ENCODE peak calls at places on chromosomes 2 and 18, in ten cellular contexts. M is GM23248; G is T-helper 2 cell treated with Interferon-gamma antibody and Interleukin-4, amounts not matched to agents 5 μg/mL and 100 μg/mL, for 36 hours; P is foreskin fibroblast; J is stimulated activated CD4-positive, alpha-beta T cell treated with anti-CD3 and anti-CD28 coated beads, TNF-alpha, amount 100 ng/mL, for 24 hours; R is activated naive CD4-positive, alpha-beta T cell; I is testis; Z is left colon; L is stimulated activated CD8-positive, alpha-beta memory T cell treated with anti-CD3 and anti-CD28 coated beads, Interleukin-7, amount 100 ng/mL, for 4 hours; D is RWPE1. H is an unnamed sample.

GRCh38 chr2:201797175-201797840 is 9.0 kb upstream of the CDK15 start:
- DNase-seq in M (peak), Z (no peak), D (no peak), I (no peak), L (no peak), R (no peak), J (no peak), P (peak), G (no peak), H (no peak)

GRCh38 chr2:121356058-121356640 is 71.1 kb upstream of the TFCP2L1 start:
- DNase-seq in P (peak), Z (no peak), L (no peak), G (no peak), D (peak), R (no peak), M (peak), J (no peak), I (peak), H (peak)

GRCh38 chr2:191626497-191627151 is 51.3 kb upstream of the NABP1 start:
- DNase-seq in J (no peak), L (no peak), P (peak), Z (no peak), M (peak), R (no peak), D (peak), I (no peak), G (no peak), H (peak)

GRCh38 chr2:215870986-215871385 is 142.4 kb downstream of the MREG start:
- DNase-seq in J (no peak), P (no peak), I (no peak), R (no peak), M (no peak), L (no peak), D (peak), Z (no peak), G (no peak), H (peak)

GRCh38 chr2:133812826-133813617 is 244.8 kb upstream of the NCKAP5 start:
- DNase-seq in R (no peak), I (no peak), G (no peak), J (no peak), Z (no peak), M (peak), L (no peak), P (peak), D (peak), H (no peak)

GRCh38 chr2:59204040-59204439 is 962.9 kb upstream of the FANCL start:
- DNase-seq in P (no peak), D (no peak), M (no peak), L (no peak), R (no peak), J (no peak), G (no peak), I (no peak), Z (no peak), H (no peak)

GRCh38 chr2:179898873-179899272 is 37.5 kb upstream of the ZNF385B start:
- DNase-seq in R (no peak), D (no peak), L (no peak), I (peak), G (no peak), Z (no peak), J (no peak), M (peak), P (peak), H (peak)

GRCh38 chr2:165163771-165164170 is 40.1 kb downstream of the SCN3A start:
- DNase-seq in G (no peak), J (no peak), L (no peak), M (peak), R (no peak), P (no peak), D (no peak), I (no peak), Z (no peak), H (no peak)

GRCh38 chr2:234261736-234262135 is 211.2 kb downstream of the SPP2 start:
- DNase-seq in R (no peak), D (no peak), Z (no peak), M (no peak), L (no peak), J (no peak), I (no peak), P (no peak), G (no peak), H (no peak)

GRCh38 chr18:77777126-77777525 is 527.5 kb downstream of the GALR1 start:
- DNase-seq in Z (no peak), M (no peak), J (no peak), R (no peak), G (no peak), L (no peak), D (no peak), I (no peak), P (no peak), H (no peak)

GRCh38 chr18:75455249-75456183 is 28.0 kb upstream of the SMIM21 start:
- DNase-seq in R (no peak), G (no peak), D (no peak), J (no peak), Z (no peak), P (no peak), L (no peak), I (peak), M (peak), H (no peak)

GRCh38 chr2:45177870-45178269 is 168.6 kb upstream of the SIX2 start:
- DNase-seq in Z (no peak), J (no peak), P (peak), R (no peak), L (no peak), I (no peak), M (peak), D (peak), G (no peak), H (peak)

GRCh38 chr18:2970762-2971659 is 41.9 kb downstream of the LPIN2 start:
- DNase-seq in P (no peak), Z (no peak), M (no peak), I (no peak), D (no peak), G (peak), L (no peak), R (no peak), J (no peak), H (no peak)

GRCh38 chr2:62787381-62787780 is 81.9 kb downstream of the EHBP1 start:
- DNase-seq in J (no peak), I (no peak), P (no peak), R (no peak), D (peak), M (peak), Z (no peak), L (no peak), G (no peak), H (peak)

GRCh38 chr18:43805646-43806194 is 528.4 kb upstream of the SYT4 start:
- DNase-seq in J (no peak), M (no peak), L (no peak), R (no peak), P (peak), G (no peak), D (no peak), Z (no peak), I (no peak), H (no peak)

GRCh38 chr2:233059797-233060499 is at the start of gene INPP5D:
- DNase-seq in P (no peak), M (no peak), L (peak), I (peak), Z (peak), J (peak), R (no peak), G (peak), D (no peak), H (no peak)

GRCh38 chr2:181041661-181042060 is 61.3 kb downstream of the UBE2E3 start:
- DNase-seq in R (no peak), G (no peak), Z (no peak), J (no peak), D (no peak), P (no peak), M (peak), I (no peak), L (no peak), H (no peak)

GRCh38 chr2:65300134-65300771 is 72.6 kb downstream of the ACTR2 start:
- DNase-seq in J (no peak), Z (peak), R (no peak), D (no peak), G (no peak), L (no peak), I (peak), M (peak), P (peak), H (no peak)

GRCh38 chr2:233259745-233260144 is 8.3 kb downstream of the ATG16L1 start:
- DNase-seq in R (no peak), L (no peak), M (no peak), Z (no peak), G (no peak), P (no peak), J (no peak), I (no peak), D (no peak), H (no peak)

GRCh38 chr2:105557021-105557420 is 158.2 kb upstream of the FHL2 start:
- DNase-seq in M (no peak), L (no peak), D (no peak), P (no peak), I (peak), Z (no peak), J (no peak), G (no peak), R (no peak), H (no peak)

GRCh38 chr2:121866789-121867188 is 111.3 kb downstream of the TSN start:
- DNase-seq in L (no peak), J (no peak), M (peak), D (no peak), I (no peak), R (no peak), P (peak), G (no peak), Z (no peak), H (no peak)

GRCh38 chr2:190572251-190572650 is 37.7 kb upstream of the NEMP2 start:
- DNase-seq in Z (no peak), D (peak), L (no peak), J (no peak), M (no peak), P (no peak), R (no peak), I (no peak), G (no peak), H (no peak)

GRCh38 chr18:79139206-79139605 is 70.0 kb downstream of the ATP9B start:
- DNase-seq in I (no peak), J (no peak), L (peak), M (no peak), D (no peak), Z (no peak), G (no peak), R (no peak), P (no peak), H (no peak)

GRCh38 chr18:22194151-22194598 is 24.8 kb downstream of the GATA6 start:
- DNase-seq in J (no peak), L (no peak), M (no peak), G (no peak), D (no peak), P (no peak), R (no peak), Z (peak), I (peak), H (no peak)

GRCh38 chr2:199455533-199456382 is 2.0 kb downstream of the SATB2 start:
- DNase-seq in L (no peak), R (no peak), P (no peak), D (peak), M (peak), I (no peak), G (no peak), J (no peak), Z (peak), H (no peak)

GRCh38 chr2:66490588-66491001 is 55.7 kb downstream of the MEIS1 start:
- DNase-seq in L (no peak), G (no peak), J (no peak), P (peak), I (no peak), D (no peak), R (no peak), M (peak), Z (no peak), H (peak)

H was measured in HTR-8/SVneo.